ENCODE peak calls at places on chromosomes 2 and 18, in four cellular contexts. O is H9, Y is H1, Z is IMR-90. F is an unnamed sample.

GRCh38 chr2:83850071-83850725 is 608.9 kb downstream of the SUCLG1 start:
- DNase-seq in Y (no peak), Z (no peak), O (no peak), F (no peak)

GRCh38 chr2:106314427-106314826 is 120.3 kb upstream of the UXS1 start:
- DNase-seq in Z (no peak), O (no peak), Y (peak; percentile 1), F (no peak)

GRCh38 chr2:121329786-121330185 is 44.8 kb upstream of the TFCP2L1 start:
- DNase-seq in Y (no peak), O (no peak), Z (no peak), F (no peak)

GRCh38 chr2:134934641-134935040 is 16.0 kb downstream of the CCNT2 start:
- DNase-seq in Z (no peak), Y (no peak), O (no peak), F (no peak)

GRCh38 chr2:205025580-205026240 is 480.4 kb downstream of the PARD3B start:
- DNase-seq in Y (no peak), Z (peak; percentile 13), O (no peak), F (no peak)

GRCh38 chr2:17104454-17104853 is 413.8 kb downstream of the RAD51AP2 start:
- DNase-seq in Y (no peak), O (no peak), Z (peak; percentile 60), F (no peak)

GRCh38 chr2:196783431-196784094 is 15.9 kb downstream of the GTF3C3 start:
- DNase-seq in Y (no peak), O (no peak), Z (peak; percentile 69), F (peak; percentile 11)

GRCh38 chr2:105437708-105438103 is 38.9 kb upstream of the FHL2 start:
- DNase-seq in Z (peak; percentile 90), O (no peak), Y (no peak), F (no peak)

GRCh38 chr18:48605408-48605845 is 66.6 kb downstream of the CTIF start:
- DNase-seq in Z (peak; percentile 43), O (peak; percentile 89), Y (peak; percentile 73), F (peak; percentile 98)

GRCh38 chr2:193668557-193669323 is 1474.0 kb upstream of the TMEFF2 start:
- DNase-seq in O (no peak), Z (no peak), Y (no peak), F (no peak)

GRCh38 chr2:64914735-64915509 is 74.3 kb upstream of the SLC1A4 start:
- DNase-seq in Y (no peak), O (no peak), Z (peak; percentile 68), F (no peak)

GRCh38 chr2:64453710-64454315 is at the start of gene LGALSL:
- DNase-seq in Y (peak; percentile 86), O (peak; percentile 92), Z (peak; percentile 24), F (peak; percentile 82)

GRCh38 chr2:38600242-38600891 is 2.4 kb downstream of the HNRNPLL start:
- DNase-seq in O (no peak), Z (no peak), Y (no peak), F (peak; percentile 50)

GRCh38 chr2:170276056-170276455 is 98.1 kb downstream of the MYO3B start:
- DNase-seq in Z (no peak), O (no peak), Y (no peak), F (no peak)

GRCh38 chr2:224284134-224284946 is 117.6 kb downstream of the FAM124B start:
- DNase-seq in Z (peak; percentile 25), Y (no peak), O (peak; percentile 43), F (peak; percentile 79)

GRCh38 chr18:26547302-26548143 is 830 bp downstream of the KCTD1 start:
- DNase-seq in Y (peak; percentile 84), Z (peak; percentile 84), O (peak; percentile 86), F (peak; percentile 92)

GRCh38 chr2:37653093-37653492 is 18.3 kb downstream of the CDC42EP3 start:
- DNase-seq in Z (no peak), O (no peak), Y (no peak), F (no peak)

GRCh38 chr2:10120158-10120937 is 2.2 kb upstream of the RRM2 start:
- DNase-seq in O (peak; percentile 99), Z (peak; percentile 85), Y (peak; percentile 97), F (peak; percentile 99)
- H3K23ac ChIP-seq in O (no peak overlapping the region), Z (peak overlapping the region; percentile 86), Y (no peak overlapping the region), F (no peak overlapping the region)

GRCh38 chr2:154484338-154485099 is 214.0 kb upstream of the KCNJ3 start:
- DNase-seq in Z (no peak), O (no peak), Y (no peak), F (peak; percentile 48)
- H4K5ac ChIP-seq in Z (no peak overlapping the region), O (no peak overlapping the region), Y (no peak overlapping the region), F (no peak overlapping the region)

DNA sequence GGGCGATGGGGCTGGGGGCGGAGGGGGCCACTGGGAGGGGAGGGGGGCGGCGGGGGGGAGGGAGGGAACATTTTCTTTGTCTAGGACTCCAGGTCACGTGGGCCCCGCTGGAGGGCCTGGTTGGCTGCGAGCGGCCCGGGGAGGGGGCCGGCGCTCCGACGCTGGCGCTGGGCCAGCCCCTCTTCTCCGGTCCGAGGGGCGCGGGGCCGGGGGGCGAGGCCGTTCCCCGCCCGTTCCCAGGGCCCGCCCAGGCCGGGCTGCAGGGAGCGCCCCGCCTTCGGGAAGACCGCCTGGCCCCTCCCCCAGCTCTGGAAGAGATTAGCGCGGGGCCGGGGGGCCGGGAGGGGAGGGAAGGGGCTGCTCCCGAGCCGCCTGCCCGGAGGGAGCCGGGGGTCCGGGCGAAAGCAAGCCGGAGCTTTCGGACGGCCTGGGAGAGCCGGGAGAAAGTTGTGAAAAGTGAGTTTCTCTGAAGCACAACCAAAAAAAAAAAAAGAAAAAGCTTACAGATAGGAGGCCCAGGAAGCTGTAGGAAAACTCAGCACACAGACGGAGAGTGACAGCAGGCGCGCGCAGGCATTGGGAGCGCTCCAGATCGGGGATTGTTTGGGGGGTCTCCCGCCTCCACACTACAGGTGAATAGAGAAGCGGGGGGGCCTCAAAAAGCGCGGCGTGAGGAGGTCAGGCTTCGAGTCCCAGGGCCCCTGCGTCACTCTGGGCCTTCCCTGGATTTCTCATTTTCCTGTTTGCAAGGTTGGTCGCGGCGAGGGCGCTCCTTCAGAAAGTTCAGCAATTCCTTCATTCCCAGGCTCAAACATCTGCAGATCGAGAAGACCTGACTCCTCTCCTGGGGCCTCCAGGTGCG is 84.1 kb upstream of the POMC start:
- DNase-seq in O (peak; percentile 95), Z (peak; percentile 14), Y (peak; percentile 88), F (peak; percentile 96)
- H4K8ac ChIP-seq in O (no peak overlapping the region), Z (peak overlapping the region; percentile 27), Y (no peak overlapping the region), F (peak overlapping the region; percentile 81)

DNA sequence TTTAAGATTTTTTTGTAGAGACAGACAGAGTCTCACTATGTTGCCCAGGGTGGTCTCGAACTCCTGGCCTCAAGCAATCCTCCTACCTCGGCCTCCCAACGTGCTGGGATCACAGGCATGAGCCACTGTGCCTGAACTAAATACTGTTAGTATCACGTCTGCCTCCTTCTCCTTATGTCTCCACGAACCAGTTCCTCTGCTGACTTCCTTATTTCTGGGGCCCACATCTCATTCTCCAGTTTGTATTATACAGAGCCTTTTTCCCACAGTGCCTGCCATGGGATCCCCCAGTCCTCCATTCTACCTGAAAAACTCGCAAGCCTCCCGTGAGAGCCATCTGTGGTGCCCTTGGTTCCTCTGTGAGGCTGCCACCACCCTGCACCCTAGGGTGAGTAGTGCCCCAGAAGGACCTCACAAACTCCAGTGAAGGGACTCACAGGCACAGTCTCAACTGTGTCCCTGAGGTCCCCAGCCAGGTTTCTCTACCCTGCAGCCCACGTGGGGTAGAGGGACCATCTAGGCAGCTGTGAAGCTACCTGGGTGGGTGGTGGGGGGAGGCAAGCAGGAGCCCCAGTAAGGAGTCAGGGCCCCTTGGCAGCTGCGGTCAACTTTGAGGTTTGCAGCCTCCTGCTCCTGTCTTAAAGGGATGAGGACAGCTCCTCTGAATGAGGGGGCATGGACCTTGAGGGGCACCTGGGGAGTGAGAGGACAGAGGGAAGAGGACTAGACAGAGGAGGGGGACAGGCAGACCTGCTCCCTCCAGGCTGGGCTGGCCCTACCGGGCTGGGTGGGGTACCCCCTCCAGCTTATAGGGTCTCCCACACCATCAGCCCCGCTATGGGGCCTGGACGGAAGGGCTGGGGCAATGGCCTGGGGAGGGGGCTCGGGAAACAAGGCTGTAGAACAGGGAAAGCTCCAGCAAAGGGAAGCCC is 1.1 kb downstream of the PSTPIP2 start:
- DNase-seq in Y (peak; percentile 54), O (no peak), Z (no peak), F (no peak)
- H3K23ac ChIP-seq in Y (no peak overlapping the region), O (no peak overlapping the region), Z (peak overlapping the region; percentile 96), F (no peak overlapping the region)

GRCh38 chr18:57445488-57446319 is 10.5 kb downstream of the ONECUT2 start:
- DNase-seq in Y (no peak), O (no peak), Z (no peak), F (no peak)

GRCh38 chr18:57447154-57447621 is 12.0 kb downstream of the ONECUT2 start:
- DNase-seq in O (peak; percentile 84), Y (peak; percentile 91), Z (peak; percentile 18), F (peak; percentile 86)

GRCh38 chr18:57443716-57444115 is 8.5 kb downstream of the ONECUT2 start:
- DNase-seq in Y (no peak), Z (no peak), O (no peak), F (no peak)

GRCh38 chr18:57444301-57444759 is 9.2 kb downstream of the ONECUT2 start:
- DNase-seq in Z (no peak), Y (no peak), O (no peak), F (no peak)

DNA sequence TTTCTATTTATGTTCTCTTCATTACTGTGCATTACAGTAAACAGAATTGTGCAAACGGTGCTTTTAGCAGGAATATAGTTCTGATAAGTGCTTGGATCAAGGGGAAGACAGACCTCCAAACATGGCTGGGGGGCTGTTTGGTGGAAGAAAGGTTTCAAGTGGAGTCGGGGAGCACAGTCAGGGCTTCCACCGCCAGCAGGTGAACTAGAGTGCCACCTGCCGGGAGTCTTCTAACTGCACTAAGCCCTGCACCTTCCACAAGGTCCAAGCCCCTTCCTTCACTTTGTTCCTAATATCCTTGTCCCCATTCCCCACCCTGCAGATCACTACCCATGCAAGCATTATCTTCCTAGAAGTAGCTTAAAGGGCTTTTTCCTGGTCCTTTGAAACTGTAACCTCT is 11.1 kb downstream of the ONECUT2 start:
- DNase-seq in O (peak; percentile 62), Y (peak; percentile 77), Z (peak; percentile 4), F (peak; percentile 53)
- H4K5ac ChIP-seq in O (no peak overlapping the region), Y (no peak overlapping the region), Z (no peak overlapping the region), F (no peak overlapping the region)

GRCh38 chr2:61887684-61888303 is 662 bp downstream of the CCT4 start:
- DNase-seq in O (no peak), Z (peak; percentile 36), Y (no peak), F (peak; percentile 36)
- H4K8ac ChIP-seq in O (peak overlapping the region; percentile 63), Z (peak overlapping the region; percentile 81), Y (peak overlapping the region; percentile 99), F (no peak overlapping the region)

GRCh38 chr18:45109271-45109670 is 428.6 kb downstream of the SETBP1 start:
- DNase-seq in O (no peak), Y (no peak), Z (no peak), F (no peak)

GRCh38 chr18:45110577-45111506 is 430.2 kb downstream of the SETBP1 start:
- DNase-seq in Y (no peak), O (no peak), Z (no peak), F (no peak)

GRCh38 chr18:45107425-45107824 is 426.7 kb downstream of the SETBP1 start:
- DNase-seq in Y (no peak), O (no peak), Z (peak; percentile 6), F (no peak)

GRCh38 chr18:45106331-45106774 is 425.7 kb downstream of the SETBP1 start:
- DNase-seq in Z (no peak), Y (no peak), O (no peak), F (no peak)

GRCh38 chr18:45108754-45109153 is 428.1 kb downstream of the SETBP1 start:
- DNase-seq in O (no peak), Y (no peak), Z (no peak), F (peak; percentile 3)
- H3K23ac ChIP-seq in O (no peak overlapping the region), Y (no peak overlapping the region), Z (no peak overlapping the region), F (no peak overlapping the region)

F was measured in mesendoderm.